ENCODE peak calls at places on chromosome 13, in four cellular contexts. O is AG10803, K is WTC11, U is suprapubic skin. M is an unnamed sample.

GRCh38 chr13:41633776-41634175 is 176.4 kb downstream of the RGCC start:
- DNase-seq in K (no peak), O (no peak), U (no peak), M (no peak)

GRCh38 chr13:28707629-28708427 is 10.9 kb downstream of the SLC46A3 start:
- DNase-seq in O (peak; percentile 90), K (no peak), U (no peak), M (no peak)

GRCh38 chr13:111322001-111322915 is 1.8 kb downstream of the TEX29 start:
- DNase-seq in O (no peak), U (no peak), K (no peak), M (no peak)

GRCh38 chr13:51435002-51435578 is 17.7 kb downstream of the INTS6 start:
- DNase-seq in K (no peak), O (peak; percentile 20), U (no peak), M (no peak)

GRCh38 chr13:101455863-101456262 is 3.4 kb downstream of the ITGBL1 start:
- DNase-seq in K (no peak), U (no peak), O (peak; percentile 94), M (no peak)

GRCh38 chr13:43388282-43389034 is 365.1 kb downstream of the DNAJC15 start:
- DNase-seq in K (no peak), O (no peak), U (no peak), M (no peak)

GRCh38 chr13:49022472-49023144 is 46.9 kb downstream of the FNDC3A start:
- DNase-seq in O (peak; percentile 28), K (no peak), U (no peak), M (no peak)

GRCh38 chr13:98325724-98326123 is 148.7 kb upstream of the RNF113B start:
- DNase-seq in U (no peak), O (no peak), K (no peak), M (no peak)

GRCh38 chr13:99617474-99618255 is 116.4 kb downstream of the TM9SF2 start:
- DNase-seq in K (peak; percentile 73), U (no peak), O (peak; percentile 54), M (no peak)

GRCh38 chr13:51799261-51799660 is 4.7 kb downstream of the DHRS12 start:
- DNase-seq in O (no peak), U (no peak), K (no peak), M (no peak)

GRCh38 chr13:29756506-29756905 is 93.9 kb downstream of the UBL3 start:
- DNase-seq in O (peak; percentile 36), U (no peak), K (no peak), M (no peak)

GRCh38 chr13:77136902-77137420 is 110.0 kb upstream of the FBXL3 start:
- DNase-seq in O (peak; percentile 21), U (no peak), K (no peak), M (no peak)

GRCh38 chr13:80430561-80430960 is 89.6 kb upstream of the SPRY2 start:
- DNase-seq in K (no peak), O (no peak), U (no peak), M (no peak)

GRCh38 chr13:104586010-104586746 is 1520.0 kb upstream of the SLC10A2 start:
- DNase-seq in U (no peak), O (no peak), K (no peak), M (no peak)

GRCh38 chr13:94435604-94436226 is 43.8 kb downstream of the DCT start:
- DNase-seq in K (no peak), O (peak; percentile 59), U (no peak), M (no peak)

GRCh38 chr13:72839831-72840426 is 58.0 kb downstream of the PIBF1 start:
- DNase-seq in K (peak; percentile 61), O (peak; percentile 40), U (no peak), M (no peak)

GRCh38 chr13:98214707-98215106 is 37.6 kb upstream of the RNF113B start:
- DNase-seq in U (no peak), K (no peak), O (no peak), M (no peak)

GRCh38 chr13:99272481-99272880 is 14.3 kb upstream of the GPR18 start:
- DNase-seq in U (no peak), K (no peak), O (no peak), M (no peak)

GRCh38 chr13:32139251-32139650 is 107.7 kb downstream of the FRY start:
- DNase-seq in U (no peak), O (no peak), K (no peak), M (no peak)

GRCh38 chr13:81551036-81551435 is 1210.1 kb upstream of the SPRY2 start:
- DNase-seq in O (no peak), K (no peak), U (no peak), M (no peak)

GRCh38 chr13:71864094-71864980 is 2.7 kb downstream of the DACH1 start:
- DNase-seq in K (peak; percentile 73), U (peak; percentile 77), O (no peak), M (no peak)

GRCh38 chr13:50441141-50441540 is 402.4 kb downstream of the DLEU7 start:
- DNase-seq in O (peak; percentile 54), K (no peak), U (no peak), M (no peak)

GRCh38 chr13:41398494-41399190 is 58.7 kb upstream of the RGCC start:
- DNase-seq in U (no peak), K (no peak), O (no peak), M (no peak)

GRCh38 chr13:83730674-83731073 is 151.6 kb downstream of the SLITRK1 start:
- DNase-seq in U (no peak), O (no peak), K (no peak), M (no peak)

GRCh38 chr13:59391696-59392095 is 772.0 kb downstream of the DIAPH3 start:
- DNase-seq in O (peak; percentile 73), K (peak; percentile 48), U (no peak), M (no peak)

GRCh38 chr13:99135591-99135990 is 65.1 kb upstream of the UBAC2 start:
- DNase-seq in U (no peak), O (no peak), K (no peak), M (no peak)

GRCh38 chr13:26050568-26051230 is 1.1 kb downstream of the SHISA2 start:
- DNase-seq in U (no peak), O (no peak), K (peak; percentile 72), M (no peak)

GRCh38 chr13:110182003-110182402 is 125.0 kb downstream of the COL4A1 start:
- DNase-seq in U (no peak), K (no peak), O (no peak), M (no peak)

GRCh38 chr13:42345367-42345766 is 73.4 kb downstream of the AKAP11 start:
- DNase-seq in O (no peak), K (no peak), U (no peak), M (no peak)

GRCh38 chr13:47258384-47258783 is 361.5 kb upstream of the HTR2A start:
- DNase-seq in U (no peak), K (no peak), O (peak; percentile 20), M (no peak)

GRCh38 chr13:91245283-91245682 is 102.2 kb upstream of the MIR17HG start:
- DNase-seq in O (no peak), K (no peak), U (no peak), M (no peak)

GRCh38 chr13:91242652-91243051 is 104.8 kb upstream of the MIR17HG start:
- DNase-seq in K (no peak), U (no peak), O (no peak), M (no peak)

GRCh38 chr13:91248249-91248648 is 99.2 kb upstream of the MIR17HG start:
- DNase-seq in O (no peak), U (no peak), K (no peak), M (no peak)

GRCh38 chr13:91249370-91249769 is 98.1 kb upstream of the MIR17HG start:
- DNase-seq in O (no peak), K (no peak), U (no peak), M (no peak)

GRCh38 chr13:91247768-91248167 is 99.7 kb upstream of the MIR17HG start:
- DNase-seq in U (no peak), K (no peak), O (no peak), M (no peak)
- TF ChIP-seq CTCF in U (no peak), K (no peak), O (no peak), M (no peak)

GRCh38 chr13:88000787-88001186 is 329.6 kb downstream of the SLITRK5 start:
- DNase-seq in U (no peak), O (no peak), K (no peak), M (no peak)

GRCh38 chr13:88000239-88000638 is 329.1 kb downstream of the SLITRK5 start:
- DNase-seq in O (peak; percentile 32), U (no peak), K (no peak), M (no peak)

GRCh38 chr13:87999141-87999765 is 328.1 kb downstream of the SLITRK5 start:
- DNase-seq in O (peak; percentile 88), U (no peak), K (no peak), M (no peak)

GRCh38 chr13:87999791-88000190 is 328.6 kb downstream of the SLITRK5 start:
- DNase-seq in K (no peak), O (no peak), U (no peak), M (no peak)

DNA sequence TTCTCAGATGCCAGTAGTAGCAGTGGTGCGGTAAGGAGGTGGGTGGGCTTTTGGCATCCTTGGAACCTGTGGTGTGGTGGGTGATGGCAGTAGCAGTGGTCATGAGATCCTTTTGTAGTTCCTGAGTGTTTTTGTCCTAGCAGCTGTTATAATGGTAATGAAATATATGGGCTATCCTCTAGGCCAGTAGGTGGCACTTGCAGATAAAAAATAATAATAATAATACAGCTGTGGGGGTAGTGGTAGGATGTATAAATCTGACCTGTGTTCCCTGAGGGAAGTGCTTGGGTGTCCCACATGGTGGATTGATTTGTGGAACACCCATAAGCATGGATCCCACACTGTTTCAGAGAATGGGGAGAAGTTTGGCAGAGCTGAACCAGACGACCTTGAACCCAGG is 334.0 kb downstream of the SLITRK5 start:
- DNase-seq in O (peak; percentile 7), K (no peak), U (no peak), M (no peak)
- TF ChIP-seq CTCF in O (peak; percentile 34), K (no peak), U (no peak), M (no peak)

GRCh38 chr13:114053026-114053425 is 79.2 kb upstream of the C13orf46 start:
- DNase-seq in O (peak; percentile 38), K (no peak), U (no peak), M (no peak)
- TF ChIP-seq CTCF in O (no peak), K (no peak), U (no peak), M (no peak)

GRCh38 chr13:45016792-45017425 is 27.6 kb downstream of the GPALPP1 start:
- DNase-seq in O (no peak), K (no peak), U (no peak), M (no peak)
- TF ChIP-seq CTCF in O (no peak), K (no peak), U (no peak), M (no peak)